ENCODE peak calls at places on chromosomes 7 and 10, in five cellular contexts. C is endothelial cell, X is colonic mucosa, A is cardiac fibroblast, E is Calu3. Q is an unnamed sample.
A peak's percentile ranks its signal among the peaks of the same experiment; 100 is the strongest.

GRCh38 chr10:113320980-113321379 is 231.9 kb upstream of the HABP2 start:
- DNase-seq in E (no peak), C (no peak), X (no peak), A (no peak), Q (no peak)

GRCh38 chr10:80421369-80422220 is 13.2 kb downstream of the PRXL2A start:
- DNase-seq in E (no peak), C (no peak), A (no peak), X (no peak), Q (no peak)

GRCh38 chr7:1230411-1231213 is 2.1 kb upstream of the UNCX start:
- DNase-seq in C (no peak), E (no peak), X (no peak), A (no peak), Q (no peak)

GRCh38 chr10:120396228-120396627 is 60.8 kb upstream of the PLPP4 start:
- DNase-seq in A (no peak), X (no peak), E (no peak), C (no peak), Q (no peak)

GRCh38 chr10:126481181-126481580 is 92.9 kb upstream of the ADAM12 start:
- DNase-seq in C (no peak), X (no peak), A (no peak), E (no peak), Q (no peak)

GRCh38 chr10:123618224-123618623 is 47.9 kb upstream of the GPR26 start:
- DNase-seq in E (no peak), A (no peak), X (no peak), C (no peak), Q (no peak)

GRCh38 chr10:52740913-52741675 is 31.5 kb downstream of the MBL2 start:
- DNase-seq in A (peak; percentile 46), C (peak; percentile 83), X (peak; percentile 48), E (peak; percentile 53), Q (peak; percentile 41)

GRCh38 chr10:13492493-13493180 is 36.2 kb downstream of the BEND7 start:
- DNase-seq in C (no peak), X (no peak), A (no peak), E (no peak), Q (no peak)

GRCh38 chr7:149500910-149501309 is 3.3 kb upstream of the ZNF746 start:
- DNase-seq in A (peak; percentile 26), X (no peak), C (no peak), E (no peak), Q (no peak)

GRCh38 chr10:375885-376505 is 240.7 kb downstream of the ZMYND11 start:
- DNase-seq in E (no peak), C (no peak), A (no peak), X (no peak), Q (no peak)

GRCh38 chr10:44030132-44030531 is 354.8 kb downstream of the CXCL12 start:
- DNase-seq in E (no peak), A (no peak), X (peak; percentile 3), C (no peak), Q (no peak)

GRCh38 chr10:29922226-29922625 is 137.2 kb downstream of the JCAD start:
- DNase-seq in E (no peak), X (no peak), C (no peak), A (no peak), Q (no peak)

GRCh38 chr10:60495357-60495756 is 105.7 kb upstream of the ANK3 start:
- DNase-seq in A (peak; percentile 60), E (no peak), X (no peak), C (no peak), Q (no peak)

GRCh38 chr10:124296121-124296812 is 122.5 kb downstream of the OAT start:
- DNase-seq in X (no peak), E (peak; percentile 11), C (no peak), A (no peak), Q (no peak)

GRCh38 chr7:50678586-50678985 is 104.1 kb downstream of the GRB10 start:
- DNase-seq in E (no peak), A (no peak), X (no peak), C (no peak), Q (no peak)

GRCh38 chr7:50677279-50677996 is 105.3 kb downstream of the GRB10 start:
- DNase-seq in C (no peak), A (no peak), E (no peak), X (no peak), Q (no peak)

GRCh38 chr7:50681451-50682045 is 101.1 kb downstream of the GRB10 start:
- DNase-seq in X (peak; percentile 38), A (no peak), E (no peak), C (no peak), Q (no peak)

GRCh38 chr7:50676754-50677153 is 105.9 kb downstream of the GRB10 start:
- DNase-seq in E (no peak), C (no peak), X (no peak), A (no peak), Q (no peak)

GRCh38 chr7:50679218-50680007 is 103.3 kb downstream of the GRB10 start:
- DNase-seq in X (no peak), E (no peak), A (peak; percentile 69), C (no peak), Q (no peak)
- TF ChIP-seq CTCF in X (no peak), E (no peak), A (peak; percentile 15), C (no peak), Q (peak; percentile 51)

GRCh38 chr7:35757574-35757973 is 43.3 kb upstream of the SEPTIN7 start:
- DNase-seq in C (no peak), X (no peak), E (no peak), A (no peak), Q (no peak)

GRCh38 chr7:35754741-35755140 is 46.1 kb upstream of the SEPTIN7 start:
- DNase-seq in A (peak; percentile 40), E (no peak), C (no peak), X (no peak), Q (no peak)

GRCh38 chr7:35760082-35760770 is 40.6 kb upstream of the SEPTIN7 start:
- DNase-seq in E (no peak), X (no peak), C (no peak), A (no peak), Q (no peak)

GRCh38 chr7:35755711-35756110 is 45.1 kb upstream of the SEPTIN7 start:
- DNase-seq in C (no peak), E (no peak), A (peak; percentile 53), X (no peak), Q (no peak)

DNA sequence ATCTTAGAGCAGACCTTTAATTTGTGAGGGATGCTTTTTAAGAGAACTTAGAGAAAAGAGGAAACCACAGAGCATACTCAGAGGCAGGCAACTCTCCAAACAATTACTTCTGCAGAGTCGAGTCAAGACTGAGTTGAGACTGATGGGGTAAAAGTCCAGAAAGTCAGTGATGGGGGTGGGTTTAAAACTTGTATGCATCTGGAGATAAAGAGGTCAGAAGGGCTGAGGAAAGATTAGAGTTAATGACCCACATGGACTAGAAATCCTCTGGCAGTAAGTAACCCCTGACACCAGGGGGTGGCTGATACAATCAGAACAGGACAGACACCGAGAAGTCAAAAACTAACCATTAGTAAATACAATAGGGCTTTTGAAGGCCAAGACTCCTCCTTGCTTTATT is 42.4 kb upstream of the SEPTIN7 start:
- DNase-seq in A (no peak), X (no peak), C (peak; percentile 15), E (no peak), Q (no peak)
- TF ChIP-seq CTCF in A (no peak), X (no peak), C (no peak), E (no peak), Q (no peak)

GRCh38 chr7:119175916-119176627 is 951.6 kb downstream of the ANKRD7 start:
- DNase-seq in A (peak; percentile 81), X (peak; percentile 51), E (peak; percentile 66), C (peak; percentile 81), Q (peak; percentile 55)
- TF ChIP-seq CTCF in A (peak; percentile 72), X (peak; percentile 45), E (peak; percentile 85), C (peak; percentile 88), Q (peak; percentile 62)

GRCh38 chr7:51140203-51140938 is 176.2 kb downstream of the COBL start:
- DNase-seq in X (no peak), E (no peak), C (no peak), A (no peak), Q (peak; percentile 54)
- TF ChIP-seq CTCF in X (no peak), E (no peak), C (no peak), A (no peak), Q (no peak)

DNA sequence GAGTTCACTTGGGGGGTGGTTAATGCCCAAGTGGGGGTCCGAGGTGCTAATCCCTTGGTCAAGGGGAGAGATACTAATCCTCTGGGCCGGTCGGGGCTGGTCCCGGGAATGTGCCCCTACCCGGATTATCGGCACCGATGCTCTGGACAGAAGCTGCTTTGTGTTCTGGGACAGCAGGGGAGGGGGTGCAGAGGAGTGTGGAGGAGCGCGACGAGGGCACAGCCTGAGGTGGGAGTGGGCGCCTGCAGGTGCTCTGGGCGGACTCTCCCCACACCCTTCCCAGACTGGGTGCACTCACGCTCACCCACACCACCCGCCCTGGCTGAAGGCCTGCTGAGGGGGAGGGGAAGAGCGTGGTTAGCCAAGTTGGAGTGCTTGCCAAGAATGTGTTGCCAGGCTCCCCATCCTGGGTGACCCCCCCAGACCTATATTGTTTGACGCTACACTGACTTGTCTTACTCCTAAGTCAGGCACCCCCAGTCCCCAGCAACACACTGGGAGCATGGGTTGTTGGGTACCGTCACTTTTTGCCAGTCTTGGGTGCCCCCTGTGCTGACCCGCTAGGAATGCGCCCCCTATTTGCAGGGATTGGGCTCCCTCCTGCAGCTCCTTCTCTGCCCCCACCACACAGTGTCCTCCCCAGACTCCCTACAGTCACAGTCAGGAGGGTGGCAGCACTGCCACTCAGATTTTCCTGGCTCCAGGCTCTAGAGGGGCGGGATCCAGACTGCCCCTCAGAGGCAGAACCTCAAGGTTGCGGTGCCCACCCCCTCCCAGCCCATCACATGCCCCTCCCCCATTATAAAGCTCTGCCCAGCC is 1.2 kb downstream of the SLC4A2 start:
- DNase-seq in A (peak; percentile 63), X (peak; percentile 72), E (peak; percentile 49), C (no peak), Q (peak; percentile 67)
- TF ChIP-seq CTCF in A (no peak), X (no peak), E (no peak), C (no peak), Q (no peak)

DNA sequence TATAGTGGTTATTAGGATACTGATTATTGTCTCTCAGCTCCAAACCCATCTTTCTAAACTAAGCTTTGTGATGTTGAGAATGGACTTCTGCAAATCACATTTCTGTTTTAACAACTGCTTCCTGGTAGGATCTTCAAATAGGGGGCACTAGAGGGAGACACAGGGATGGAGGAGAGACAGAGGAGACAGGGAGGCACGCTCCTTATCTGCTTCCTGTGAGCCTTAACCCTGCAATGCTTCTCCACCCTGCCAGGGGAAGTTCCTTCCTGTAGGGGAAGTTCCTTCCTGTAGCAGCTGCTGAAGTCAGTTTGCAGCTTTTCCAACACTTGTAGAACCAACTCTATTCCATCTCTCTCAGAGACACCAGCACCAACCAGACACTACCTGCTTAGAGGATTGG is 847.2 kb downstream of the CCSER2 start:
- DNase-seq in E (no peak), A (no peak), C (peak; percentile 8), X (no peak), Q (no peak)
- TF ChIP-seq CTCF in E (no peak), A (no peak), C (no peak), X (no peak), Q (no peak)

Q was measured in body of pancreas.